ENCODE peak calls at places on chromosomes 12 and 14, in ten cellular contexts. L is globus pallidus; U is endothelial cell; Z is LoVo; T is CD4-positive, alpha-beta T cell; A is left ventricle myocardium inferior; C is HFF-Myc; V is GM04503; O is NCI-H2081; Y is pancreas. R is an unnamed sample.

GRCh38 chr14:85617799-85618198 is 87.9 kb downstream of the FLRT2 start:
- DNase-seq in L (no peak), U (no peak), Z (no peak), T (no peak), A (no peak), C (no peak), V (no peak), O (no peak), Y (no peak), R (no peak)

GRCh38 chr12:69123909-69124638 is 115.3 kb upstream of the CPSF6 start:
- DNase-seq in L (no peak), U (no peak), Z (no peak), T (no peak), A (no peak), C (no peak), V (no peak), O (no peak), Y (no peak), R (no peak)

GRCh38 chr12:113359939-113360748 is 1.8 kb downstream of the PLBD2 start:
- DNase-seq in L (no peak), U (no peak), Z (no peak), T (no peak), A (peak), C (no peak), V (no peak), O (no peak), Y (no peak), R (no peak)

GRCh38 chr12:93524386-93525133 is 47.9 kb upstream of the SOCS2 start:
- DNase-seq in L (no peak), U (no peak), Z (no peak), T (no peak), A (no peak), C (no peak), V (no peak), O (no peak), Y (no peak), R (no peak)

GRCh38 chr14:43528321-43528720 is 978.8 kb downstream of the FSCB start:
- DNase-seq in L (no peak), U (no peak), Z (no peak), T (no peak), A (no peak), C (no peak), V (no peak), O (no peak), Y (no peak), R (no peak)

GRCh38 chr14:105498430-105499255 is 7.6 kb downstream of the TEDC1 start:
- DNase-seq in L (peak), U (no peak), Z (no peak), T (no peak), A (no peak), C (no peak), V (no peak), O (no peak), Y (no peak), R (peak)

GRCh38 chr14:63632932-63633514 is 8.6 kb downstream of the WDR89 start:
- DNase-seq in L (no peak), U (no peak), Z (peak), T (no peak), A (no peak), C (no peak), V (no peak), O (peak), Y (no peak), R (no peak)

GRCh38 chr12:112496493-112496892 is 77.7 kb downstream of the PTPN11 start:
- DNase-seq in L (no peak), U (no peak), Z (no peak), T (no peak), A (no peak), C (no peak), V (no peak), O (no peak), Y (no peak), R (no peak)

GRCh38 chr12:120588948-120589930 is 8.0 kb upstream of the POP5 start:
- DNase-seq in L (no peak), U (no peak), Z (no peak), T (no peak), A (peak), C (no peak), V (no peak), O (no peak), Y (no peak), R (peak)

GRCh38 chr14:99947695-99948094 is 117.5 kb upstream of the EVL start:
- DNase-seq in L (no peak), U (no peak), Z (no peak), T (no peak), A (no peak), C (no peak), V (no peak), O (no peak), Y (no peak), R (no peak)

GRCh38 chr14:34981743-34982420 is 910 bp upstream of the SRP54 start:
- DNase-seq in L (no peak), U (peak), Z (peak), T (peak), A (no peak), C (no peak), V (no peak), O (no peak), Y (peak), R (no peak)

GRCh38 chr14:24164591-24164991 is 3.5 kb downstream of the IRF9 start:
- DNase-seq in L (no peak), U (no peak), Z (no peak), T (no peak), A (no peak), C (no peak), V (no peak), O (no peak), Y (no peak), R (no peak)

GRCh38 chr12:80946591-80946990 is 8.9 kb upstream of the LIN7A start:
- DNase-seq in L (no peak), U (no peak), Z (no peak), T (no peak), A (no peak), C (no peak), V (no peak), O (peak), Y (no peak), R (no peak)

GRCh38 chr12:79841248-79841877 is 93.5 kb downstream of the PPP1R12A start:
- DNase-seq in L (no peak), U (no peak), Z (no peak), T (no peak), A (no peak), C (no peak), V (no peak), O (no peak), Y (no peak), R (no peak)

GRCh38 chr12:57210926-57211700 is 5.5 kb upstream of the NXPH4 start:
- DNase-seq in L (no peak), U (no peak), Z (no peak), T (no peak), A (no peak), C (no peak), V (no peak), O (no peak), Y (no peak), R (no peak)

GRCh38 chr14:95516554-95517209 is at the start of gene SYNE3:
- DNase-seq in L (no peak), U (no peak), Z (peak), T (peak), A (peak), C (no peak), V (no peak), O (no peak), Y (no peak), R (peak)

GRCh38 chr12:12365931-12366431 is 9.1 kb downstream of the BORCS5 start:
- DNase-seq in L (peak), U (no peak), Z (no peak), T (no peak), A (no peak), C (no peak), V (no peak), O (peak), Y (no peak), R (no peak)

GRCh38 chr12:29673346-29673745 is 110.4 kb downstream of the TMTC1 start:
- DNase-seq in L (no peak), U (no peak), Z (no peak), T (no peak), A (no peak), C (no peak), V (no peak), O (no peak), Y (no peak), R (no peak)

GRCh38 chr12:89259831-89260230 is 92.5 kb downstream of the DUSP6 start:
- DNase-seq in L (no peak), U (no peak), Z (no peak), T (no peak), A (no peak), C (no peak), V (no peak), O (no peak), Y (no peak), R (no peak)

GRCh38 chr12:15669256-15669948 is 119.8 kb downstream of the EPS8 start:
- DNase-seq in L (no peak), U (no peak), Z (no peak), T (no peak), A (no peak), C (no peak), V (no peak), O (no peak), Y (no peak), R (no peak)

R was measured in right cardiac atrium.